ENCODE peak calls at places on chromosomes 5 and 9, in ten cellular contexts. Z is ascending aorta, G is GM12865, P is coronary artery, Y is PC-3, E is GM13977, T is adrenal gland, J is BE2C, N is progenitor cell of endocrine pancreas, L is Calu3. C is an unnamed sample.

GRCh38 chr9:114367823-114368609 is 19.8 kb downstream of the AKNA start:
- DNase-seq in N (no peak), G (no peak), Z (peak), P (no peak), J (no peak), L (no peak), E (no peak), T (no peak), Y (no peak), C (no peak)

GRCh38 chr9:124008307-124008854 is 3.2 kb upstream of the LHX2 start:
- DNase-seq in Y (peak), P (no peak), G (no peak), L (no peak), Z (no peak), T (no peak), N (no peak), J (no peak), E (peak), C (peak)

GRCh38 chr9:125558453-125559084 is 148.4 kb downstream of the MAPKAP1 start:
- DNase-seq in T (peak), G (peak), L (peak), Y (peak), P (no peak), Z (peak), N (peak), E (peak), J (peak), C (peak)

GRCh38 chr9:37036237-37037136 is 2.4 kb upstream of the PAX5 start:
- DNase-seq in Z (no peak), P (no peak), J (peak), L (no peak), G (peak), Y (peak), N (no peak), T (peak), E (peak), C (peak)

GRCh38 chr5:124104813-124105212 is 592.8 kb downstream of the CSNK1G3 start:
- DNase-seq in J (no peak), Z (no peak), T (no peak), E (no peak), G (no peak), P (no peak), Y (no peak), N (no peak), L (no peak), C (no peak)

GRCh38 chr5:160469156-160470144 is 47.8 kb downstream of the PTTG1 start:
- DNase-seq in P (no peak), Y (no peak), L (no peak), G (no peak), J (no peak), T (no peak), E (no peak), N (no peak), Z (no peak), C (no peak)

GRCh38 chr9:110440161-110440560 is 102.5 kb upstream of the TXNDC8 start:
- DNase-seq in Z (no peak), Y (peak), J (no peak), G (no peak), N (no peak), L (no peak), T (no peak), P (no peak), E (no peak), C (no peak)

GRCh38 chr5:60410427-60410826 is 289.5 kb downstream of the DEPDC1B start:
- DNase-seq in Z (no peak), T (no peak), J (no peak), E (no peak), P (no peak), N (no peak), G (peak), Y (no peak), L (no peak), C (no peak)

GRCh38 chr5:20248102-20248501 is 260.1 kb upstream of the CDH18 start:
- DNase-seq in J (no peak), Z (no peak), G (no peak), E (no peak), Y (no peak), L (no peak), T (no peak), P (no peak), N (no peak), C (no peak)

GRCh38 chr9:108609227-108609894 is 246.4 kb downstream of the ACTL7B start:
- DNase-seq in E (no peak), P (no peak), L (no peak), T (no peak), J (no peak), Z (no peak), G (no peak), Y (peak), N (no peak), C (no peak)

GRCh38 chr5:142095651-142096330 is 12.8 kb upstream of the NDFIP1 start:
- DNase-seq in N (no peak), E (no peak), Y (no peak), T (no peak), L (peak), P (no peak), J (no peak), Z (no peak), G (peak), C (no peak)

GRCh38 chr5:8517461-8517860 is 648.5 kb downstream of the MTRR start:
- DNase-seq in Z (no peak), J (no peak), Y (peak), N (no peak), P (no peak), E (no peak), G (no peak), L (no peak), T (no peak), C (no peak)

GRCh38 chr9:136090768-136091581 is 4.1 kb downstream of the NACC2 start:
- DNase-seq in Y (no peak), G (no peak), N (no peak), P (peak), Z (peak), J (peak), T (no peak), L (no peak), E (no peak), C (peak)

GRCh38 chr5:64292611-64293215 is 127.1 kb downstream of the RNF180 start:
- DNase-seq in Y (no peak), N (no peak), Z (no peak), P (no peak), J (no peak), E (no peak), G (no peak), L (no peak), T (no peak), C (peak)

GRCh38 chr5:72600401-72600981 is 93.3 kb upstream of the ZNF366 start:
- DNase-seq in J (no peak), T (no peak), G (no peak), Z (no peak), L (no peak), P (no peak), N (no peak), E (no peak), Y (peak), C (no peak)

GRCh38 chr5:82662340-82662739 is 384.2 kb upstream of the RPS23 start:
- DNase-seq in P (no peak), J (no peak), G (no peak), L (no peak), Y (no peak), N (no peak), T (no peak), E (no peak), Z (no peak), C (no peak)

GRCh38 chr9:137369911-137370630 is 52.9 kb downstream of the EXD3 start:
- DNase-seq in N (no peak), E (no peak), J (no peak), P (peak), T (no peak), Y (no peak), Z (peak), L (no peak), G (no peak), C (peak)

GRCh38 chr5:862367-863243 is 11.8 kb upstream of the ZDHHC11 start:
- DNase-seq in E (no peak), G (no peak), T (no peak), N (no peak), L (no peak), J (peak), Z (no peak), P (no peak), Y (peak), C (no peak)

GRCh38 chr9:105500108-105500766 is 52.4 kb downstream of the FSD1L start:
- DNase-seq in Z (no peak), T (no peak), P (no peak), G (peak), N (no peak), J (no peak), L (no peak), Y (no peak), E (peak), C (no peak)

GRCh38 chr9:134365791-134366222 is 39.6 kb downstream of the RXRA start:
- DNase-seq in G (no peak), E (no peak), P (peak), T (no peak), L (no peak), Z (no peak), Y (no peak), J (peak), N (no peak), C (peak)

GRCh38 chr9:107176701-107177100 is 106.4 kb upstream of the RAD23B start:
- DNase-seq in Y (no peak), E (no peak), G (no peak), P (no peak), L (no peak), T (no peak), J (peak), Z (no peak), N (no peak), C (peak)

GRCh38 chr9:134396825-134397224 is 70.6 kb downstream of the RXRA start:
- DNase-seq in J (no peak), Y (no peak), Z (no peak), T (no peak), N (no peak), P (no peak), G (peak), L (no peak), E (no peak), C (no peak)

GRCh38 chr5:134145061-134145757 is 30.7 kb downstream of the TCF7 start:
- DNase-seq in Z (no peak), T (peak), L (no peak), P (no peak), E (no peak), J (no peak), N (no peak), Y (no peak), G (no peak), C (no peak)

GRCh38 chr9:99005651-99006050 is 61.9 kb downstream of the COL15A1 start:
- DNase-seq in N (no peak), Y (no peak), G (no peak), Z (peak), E (no peak), L (no peak), P (no peak), T (no peak), J (no peak), C (no peak)

GRCh38 chr5:80299601-80300000 is 20.2 kb upstream of the SPZ1 start:
- DNase-seq in J (no peak), L (no peak), G (no peak), P (no peak), N (no peak), E (no peak), T (no peak), Y (no peak), Z (no peak), C (no peak)

GRCh38 chr5:99020698-99021048 is 91.9 kb upstream of the CHD1 start:
- DNase-seq in L (no peak), G (no peak), T (no peak), Z (no peak), Y (peak), P (no peak), E (no peak), J (no peak), N (no peak), C (no peak)

GRCh38 chr5:44565872-44566271 is 176.7 kb upstream of the FGF10 start:
- DNase-seq in Z (no peak), G (no peak), T (no peak), P (no peak), J (no peak), L (no peak), N (no peak), Y (peak), E (no peak), C (no peak)

GRCh38 chr9:83431470-83432060 is 106.6 kb downstream of the FRMD3 start:
- DNase-seq in T (peak), G (no peak), P (no peak), Z (peak), Y (peak), J (no peak), L (peak), E (no peak), N (no peak), C (no peak)

GRCh38 chr5:98902733-98903132 is 26.1 kb downstream of the CHD1 start:
- DNase-seq in L (no peak), G (no peak), J (no peak), P (no peak), Y (peak), N (no peak), E (no peak), T (no peak), Z (no peak), C (no peak)

GRCh38 chr5:122112733-122113558 is 16.4 kb upstream of the ZNF474 start:
- DNase-seq in Z (no peak), G (no peak), Y (no peak), T (no peak), N (no peak), L (no peak), P (no peak), E (no peak), J (no peak), C (no peak)

GRCh38 chr9:92954886-92955285 is 7.6 kb downstream of the FGD3 start:
- DNase-seq in L (no peak), G (no peak), P (no peak), T (no peak), N (no peak), J (no peak), Z (no peak), Y (no peak), E (no peak), C (no peak)

DNA sequence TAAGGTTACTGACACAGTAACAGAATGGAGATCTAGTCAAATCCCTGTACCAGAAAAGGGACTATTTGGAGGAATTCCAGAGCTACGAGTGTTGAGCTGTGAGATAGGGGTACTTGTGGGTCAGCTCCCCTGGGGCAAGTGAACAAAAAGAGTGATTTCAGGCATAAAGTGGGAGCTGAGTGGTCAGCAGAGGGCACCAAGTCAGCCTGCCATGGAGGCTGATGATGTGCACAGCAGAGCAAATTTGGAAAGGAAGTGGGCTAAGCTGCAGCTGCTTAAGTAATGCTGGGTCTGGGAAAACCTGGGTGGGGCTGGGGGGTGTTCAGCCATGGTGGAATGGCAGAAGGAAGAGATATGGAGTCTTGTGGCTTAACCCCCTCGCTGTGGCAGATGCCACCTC is 327.9 kb downstream of the NTRK2 start:
- DNase-seq in J (no peak), G (peak), L (no peak), Z (no peak), T (no peak), N (no peak), P (no peak), Y (no peak), E (no peak), C (no peak)
- TF ChIP-seq CTCF in J (no peak), G (no peak), L (no peak), Z (no peak), T (no peak), N (peak), P (no peak), Y (no peak), E (peak), C (no peak)

GRCh38 chr5:149904293-149904886 is 40.2 kb downstream of the PDE6A start:
- DNase-seq in G (no peak), Y (no peak), P (no peak), E (no peak), Z (no peak), N (no peak), T (peak), L (no peak), J (no peak), C (no peak)
- TF ChIP-seq CTCF in G (no peak), Y (no peak), P (no peak), E (no peak), Z (no peak), N (no peak), T (no peak), L (no peak), J (no peak), C (no peak)

GRCh38 chr5:118592678-118593328 is 395.5 kb downstream of the DTWD2 start:
- DNase-seq in N (no peak), Y (no peak), E (no peak), Z (no peak), J (no peak), G (peak), T (no peak), L (no peak), P (no peak), C (no peak)
- TF ChIP-seq CTCF in N (peak), Y (no peak), E (peak), Z (no peak), J (peak), G (peak), T (no peak), L (no peak), P (no peak), C (peak)

GRCh38 chr9:27054841-27055240 is 49.4 kb upstream of the LRRC19 start:
- DNase-seq in N (no peak), P (no peak), Z (no peak), G (no peak), J (no peak), L (no peak), E (no peak), Y (no peak), T (no peak), C (no peak)
- TF ChIP-seq CTCF in N (no peak), P (no peak), Z (no peak), G (no peak), J (no peak), L (no peak), E (no peak), Y (no peak), T (no peak), C (no peak)

DNA sequence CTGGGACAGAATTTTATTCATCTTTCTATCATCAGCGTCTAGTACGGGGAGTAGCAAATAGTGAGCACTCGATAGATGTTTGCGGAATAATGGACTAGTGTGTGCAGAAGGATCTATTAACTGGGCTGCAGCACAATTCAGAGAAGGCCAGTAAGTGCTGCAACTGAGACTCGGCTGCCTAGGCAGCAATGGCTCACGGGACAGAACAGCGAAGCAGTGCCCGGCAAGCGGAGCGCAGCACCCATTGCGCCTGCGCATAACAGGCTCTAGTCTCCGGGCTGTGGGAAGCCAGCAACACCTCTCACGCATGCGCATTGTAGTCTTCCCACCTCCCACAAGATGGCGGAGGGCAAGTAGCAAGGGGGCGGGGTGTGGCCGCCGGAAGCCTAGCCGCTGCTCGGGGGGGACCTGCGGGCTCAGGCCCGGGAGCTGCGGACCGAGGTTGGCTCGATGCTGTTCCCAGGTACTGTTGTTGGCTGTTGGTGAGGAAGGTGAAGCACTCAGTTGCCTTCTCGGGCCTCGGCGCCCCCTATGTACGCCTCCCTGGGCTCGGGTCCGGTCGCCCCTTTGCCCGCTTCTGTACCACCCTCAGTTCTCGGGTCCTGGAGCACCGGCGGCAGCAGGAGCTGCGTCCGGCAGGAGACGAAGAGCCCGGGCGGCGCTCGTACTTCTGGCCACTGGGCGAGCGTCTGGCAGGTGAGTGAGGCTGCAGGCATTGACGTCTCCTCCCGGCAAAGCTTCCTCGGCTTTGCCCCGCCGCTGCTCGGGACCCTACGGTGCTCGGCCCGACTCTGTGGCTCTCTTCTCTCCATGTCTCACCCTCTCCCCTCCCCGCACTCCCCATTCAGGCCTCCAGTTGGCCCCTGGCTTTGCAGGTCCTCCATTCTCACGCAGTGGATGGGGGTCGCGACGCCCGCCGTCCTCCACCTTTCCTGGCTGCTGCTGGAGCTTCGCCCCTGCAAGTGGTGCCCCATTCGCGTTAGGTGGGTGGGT is 30.2 kb upstream of the APC start:
- DNase-seq in J (peak), Z (peak), N (peak), L (peak), T (peak), Y (peak), P (peak), E (peak), G (peak), C (peak)
- TF ChIP-seq CTCF in J (no peak), Z (no peak), N (peak), L (no peak), T (no peak), Y (no peak), P (no peak), E (no peak), G (no peak), C (no peak)

C was measured in glutamatergic neuron.